ENCODE peak calls at places on chromosomes 1 and 21, in four cellular contexts. W is activated CD4-positive, alpha-beta T cell treated with anti-CD3 and anti-CD28 coated beads, Interleukin-2, amount 50 U/mL, for 1 hour; A is right cardiac atrium; X is T-helper 9 cell. S is an unnamed sample.

GRCh38 chr1:25989860-25990650 is 7.8 kb downstream of the PAFAH2 start:
- DNase-seq in W (no peak), A (no peak), X (no peak), S (no peak)

GRCh38 chr21:19256934-19257660 is 853.5 kb upstream of the TMPRSS15 start:
- DNase-seq in W (no peak), A (peak), X (no peak), S (peak)

GRCh38 chr21:46183910-46184624 is at the start of gene SPATC1L:
- DNase-seq in W (peak), A (peak), X (no peak), S (peak)

GRCh38 chr1:96804649-96805048 is 83.1 kb downstream of the PTBP2 start:
- DNase-seq in W (no peak), A (peak), X (no peak), S (no peak)

GRCh38 chr1:163442214-163442765 is 120.5 kb downstream of the NUF2 start:
- DNase-seq in W (no peak), A (no peak), X (no peak), S (no peak)

GRCh38 chr1:184882649-184883303 is 91.5 kb downstream of the NIBAN1 start:
- DNase-seq in W (no peak), A (peak), X (no peak), S (no peak)

GRCh38 chr1:225464851-225465792 is 37.3 kb upstream of the LBR start:
- DNase-seq in W (no peak), A (no peak), X (no peak), S (no peak)

GRCh38 chr1:25523512-25523911 is 19.9 kb upstream of the LDLRAP1 start:
- DNase-seq in W (no peak), A (no peak), X (no peak), S (no peak)

GRCh38 chr21:25908495-25908894 is 173.7 kb downstream of the GABPA start:
- DNase-seq in W (no peak), A (no peak), X (no peak), S (no peak)

GRCh38 chr1:8670371-8670818 is 147.0 kb downstream of the RERE start:
- DNase-seq in W (no peak), A (no peak), X (no peak), S (no peak)

GRCh38 chr1:76013209-76013581 is 61.4 kb upstream of the ST6GALNAC3 start:
- DNase-seq in W (no peak), A (no peak), X (no peak), S (no peak)

GRCh38 chr21:36512971-36513370 is 33.0 kb upstream of the CLDN14 start:
- DNase-seq in W (no peak), A (no peak), X (no peak), S (no peak)

GRCh38 chr1:246709845-246710244 is 14.4 kb upstream of the SCCPDH start:
- DNase-seq in W (no peak), A (no peak), X (no peak), S (no peak)

GRCh38 chr1:45348966-45349677 is 8.9 kb upstream of the MUTYH start:
- DNase-seq in W (no peak), A (peak), X (no peak), S (no peak)

GRCh38 chr1:243716901-243717300 is 133.1 kb downstream of the AKT3 start:
- DNase-seq in W (no peak), A (no peak), X (no peak), S (no peak)

GRCh38 chr1:44409019-44409602 is 4.1 kb downstream of the RNF220 start:
- DNase-seq in W (no peak), A (no peak), X (no peak), S (no peak)

GRCh38 chr21:18902641-18903040 is 499.1 kb upstream of the TMPRSS15 start:
- DNase-seq in W (no peak), A (no peak), X (no peak), S (no peak)

GRCh38 chr1:242454262-242455051 is 70.0 kb downstream of the PLD5 start:
- DNase-seq in W (no peak), A (no peak), X (no peak), S (no peak)

GRCh38 chr1:42983253-42983652 is 24.6 kb upstream of the SLC2A1 start:
- DNase-seq in W (no peak), A (no peak), X (no peak), S (no peak)

GRCh38 chr21:25350056-25350455 is 257.2 kb downstream of the MRPL39 start:
- DNase-seq in W (peak), A (no peak), X (no peak), S (no peak)

GRCh38 chr1:159005161-159005560 is 4.5 kb upstream of the IFI16 start:
- DNase-seq in W (no peak), A (no peak), X (no peak), S (no peak)

GRCh38 chr1:22457356-22457755 is 5.7 kb downstream of the ZBTB40 start:
- DNase-seq in W (no peak), A (peak), X (no peak), S (no peak)

GRCh38 chr1:157852476-157852875 is 10.9 kb upstream of the CD5L start:
- DNase-seq in W (no peak), A (no peak), X (no peak), S (no peak)

GRCh38 chr1:77687519-77687906 is 5.1 kb upstream of the ZZZ3 start:
- DNase-seq in W (peak), A (peak), X (no peak), S (no peak)

GRCh38 chr1:94305704-94306103 is 68.3 kb upstream of the ARHGAP29 start:
- DNase-seq in W (no peak), A (no peak), X (no peak), S (no peak)

GRCh38 chr1:93779540-93780121 is 98.0 kb upstream of the BCAR3 start:
- DNase-seq in W (no peak), A (no peak), X (no peak), S (no peak)

GRCh38 chr1:201740086-201740541 is 88.8 kb upstream of the IPO9 start:
- DNase-seq in W (no peak), A (peak), X (no peak), S (no peak)

GRCh38 chr1:239888639-239889038 is 203.0 kb upstream of the FMN2 start:
- DNase-seq in W (no peak), A (no peak), X (no peak), S (no peak)

GRCh38 chr21:37061926-37062591 is 10.8 kb downstream of the PIGP start:
- DNase-seq in W (no peak), A (no peak), X (no peak), S (no peak)

GRCh38 chr1:89942825-89943658 is 51.9 kb upstream of the ZNF326 start:
- DNase-seq in W (no peak), A (no peak), X (no peak), S (no peak)

GRCh38 chr1:19036701-19037605 is 80.5 kb upstream of the IFFO2 start:
- DNase-seq in W (no peak), A (no peak), X (no peak), S (no peak)

S was measured in Right ventricle myocardium inferior.